ENCODE peak calls at places on chromosome 3, in six cellular contexts. F is mammary epithelial cell, U is AG09319, M is foreskin fibroblast, A is fibroblast of mammary gland, Z is left ventricle myocardium inferior. W is an unnamed sample.

GRCh38 chr3:65560901-65561300 is 477.8 kb downstream of the MAGI1 start:
- DNase-seq in F (no peak), U (no peak), M (peak), A (no peak), Z (no peak), W (no peak)

GRCh38 chr3:11534011-11534782 is 109.5 kb downstream of the VGLL4 start:
- DNase-seq in F (no peak), U (no peak), M (peak), A (no peak), Z (no peak), W (no peak)

GRCh38 chr3:56320907-56321306 is 147.4 kb downstream of the ERC2 start:
- DNase-seq in F (no peak), U (no peak), M (no peak), A (no peak), Z (no peak), W (no peak)

GRCh38 chr3:11808231-11808630 is 38.5 kb downstream of the TAMM41 start:
- DNase-seq in F (no peak), U (no peak), M (peak), A (peak), Z (no peak), W (no peak)

GRCh38 chr3:12352253-12352652 is 63.4 kb downstream of the PPARG start:
- DNase-seq in F (no peak), U (no peak), M (no peak), A (peak), Z (no peak), W (no peak)

GRCh38 chr3:34106879-34107278 is 308.4 kb downstream of the PDCD6IP start:
- DNase-seq in F (peak), U (no peak), M (no peak), A (no peak), Z (no peak), W (no peak)

GRCh38 chr3:113468536-113468935 is 27.2 kb upstream of the CFAP44 start:
- DNase-seq in F (no peak), U (peak), M (peak), A (peak), Z (no peak), W (no peak)

GRCh38 chr3:98564282-98565005 is 29.0 kb downstream of the CPOX start:
- DNase-seq in F (no peak), U (no peak), M (no peak), A (no peak), Z (no peak), W (no peak)

GRCh38 chr3:96755519-96755918 is 58.9 kb upstream of the EPHA6 start:
- DNase-seq in F (no peak), U (no peak), M (no peak), A (no peak), Z (no peak), W (no peak)

GRCh38 chr3:45026038-45026437 is at the start of gene CLEC3B:
- DNase-seq in F (no peak), U (peak), M (peak), A (peak), Z (peak), W (peak)

GRCh38 chr3:129422897-129423296 is 5.5 kb downstream of the EFCAB12 start:
- DNase-seq in F (no peak), U (no peak), M (no peak), A (no peak), Z (no peak), W (no peak)

GRCh38 chr3:129421236-129421883 is 7.1 kb downstream of the EFCAB12 start:
- DNase-seq in F (no peak), U (no peak), M (no peak), A (no peak), Z (no peak), W (no peak)

GRCh38 chr3:129424185-129424841 is 4.1 kb downstream of the EFCAB12 start:
- DNase-seq in F (peak), U (no peak), M (peak), A (no peak), Z (no peak), W (no peak)

GRCh38 chr3:129419476-129419875 is 9.0 kb downstream of the EFCAB12 start:
- DNase-seq in F (no peak), U (no peak), M (no peak), A (no peak), Z (no peak), W (no peak)

GRCh38 chr3:129421988-129422745 is 6.3 kb downstream of the EFCAB12 start:
- DNase-seq in F (no peak), U (no peak), M (peak), A (no peak), Z (no peak), W (no peak)
- TF ChIP-seq CTCF in F (no peak), U (no peak), M (no peak), A (peak), Z (no peak), W (peak)

GRCh38 chr3:196315821-196316220 is 2.2 kb downstream of the DYNLT2B start:
- DNase-seq in F (no peak), U (no peak), M (no peak), A (no peak), Z (no peak), W (no peak)

GRCh38 chr3:196321162-196321561 is 3.1 kb upstream of the DYNLT2B start:
- DNase-seq in F (no peak), U (no peak), M (no peak), A (no peak), Z (no peak), W (no peak)

GRCh38 chr3:196320110-196320509 is 2.1 kb upstream of the DYNLT2B start:
- DNase-seq in F (peak), U (no peak), M (no peak), A (no peak), Z (no peak), W (no peak)

GRCh38 chr3:196314597-196314996 is 3.4 kb downstream of the DYNLT2B start:
- DNase-seq in F (no peak), U (no peak), M (no peak), A (no peak), Z (no peak), W (no peak)

DNA sequence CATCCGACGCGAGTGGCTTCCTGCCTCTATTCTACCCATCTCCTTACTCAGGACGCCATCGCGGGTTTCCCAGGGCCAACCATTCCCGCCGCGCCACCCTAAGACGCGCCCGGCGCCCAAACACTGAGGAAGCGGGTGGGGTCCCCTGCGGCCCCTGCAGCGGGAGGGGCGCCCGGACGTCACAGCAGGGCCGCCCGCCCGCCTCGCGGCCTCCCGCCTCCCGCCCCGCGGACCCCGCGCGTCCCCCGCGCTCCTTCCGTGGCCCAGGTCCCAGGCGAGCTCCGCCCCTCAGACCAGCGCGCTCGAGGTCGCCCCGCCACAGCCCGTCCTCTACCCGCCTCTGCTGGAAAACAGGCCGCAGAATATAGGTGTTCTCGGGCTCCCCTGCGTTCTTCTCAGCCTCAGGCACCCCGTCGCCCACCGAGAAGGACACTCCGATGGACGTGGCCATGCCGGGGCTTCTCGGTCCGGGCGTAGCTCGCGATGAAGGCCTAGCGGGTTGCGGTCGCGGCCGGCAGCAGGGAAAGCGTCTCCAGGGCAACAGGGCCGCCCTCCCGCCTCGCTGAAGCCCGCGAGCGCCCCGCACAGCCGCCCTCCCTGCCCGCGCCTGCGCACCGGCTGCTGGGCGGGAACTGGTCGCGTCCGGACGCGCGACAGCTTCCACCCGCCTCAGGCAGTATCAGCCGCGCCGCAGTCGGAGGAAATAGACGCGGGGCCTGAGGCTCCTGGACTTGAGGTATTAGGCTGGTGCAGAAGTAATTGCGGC is at the start of gene DYNLT2B:
- DNase-seq in F (peak), U (peak), M (peak), A (peak), Z (peak), W (peak)
- TF ChIP-seq CTCF in F (no peak), U (no peak), M (no peak), A (no peak), Z (peak), W (peak)

GRCh38 chr3:187150599-187150998 is 11.3 kb upstream of the RPL39L start:
- DNase-seq in F (no peak), U (no peak), M (no peak), A (no peak), Z (no peak), W (no peak)
- TF ChIP-seq CTCF in F (peak), U (no peak), M (no peak), A (no peak), Z (no peak), W (no peak)

GRCh38 chr3:62318752-62319569 is 54.4 kb downstream of the FEZF2 start:
- DNase-seq in F (peak), U (peak), M (peak), A (peak), Z (peak), W (peak)
- TF ChIP-seq CTCF in F (no peak), U (no peak), M (no peak), A (no peak), Z (no peak), W (no peak)

GRCh38 chr3:42535981-42536784 is 33.7 kb downstream of the VIPR1 start:
- DNase-seq in F (peak), U (no peak), M (peak), A (peak), Z (no peak), W (peak)
- TF ChIP-seq CTCF in F (peak), U (peak), M (peak), A (peak), Z (peak), W (peak)

DNA sequence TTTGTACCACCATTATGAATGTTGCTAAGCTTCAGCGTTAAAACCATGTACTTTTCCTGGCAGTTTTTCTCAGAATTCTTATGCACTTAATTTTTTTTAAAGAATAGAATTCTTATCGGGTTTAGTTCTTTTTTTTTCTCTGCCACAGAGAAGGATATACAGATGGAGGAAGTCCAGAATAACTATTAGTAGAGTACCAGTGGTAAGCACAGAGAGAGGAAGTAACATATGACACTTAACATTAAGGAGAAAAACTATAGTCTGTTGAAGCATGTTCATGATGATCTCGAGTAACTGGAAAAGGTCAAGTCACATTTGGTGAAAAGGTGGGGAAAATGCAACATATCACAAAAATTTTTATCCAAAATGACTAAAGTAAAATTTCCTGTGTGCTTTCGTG is 68.9 kb downstream of the RNF13 start:
- DNase-seq in F (no peak), U (no peak), M (no peak), A (no peak), Z (no peak), W (no peak)
- TF ChIP-seq CTCF in F (no peak), U (no peak), M (no peak), A (no peak), Z (no peak), W (no peak)

DNA sequence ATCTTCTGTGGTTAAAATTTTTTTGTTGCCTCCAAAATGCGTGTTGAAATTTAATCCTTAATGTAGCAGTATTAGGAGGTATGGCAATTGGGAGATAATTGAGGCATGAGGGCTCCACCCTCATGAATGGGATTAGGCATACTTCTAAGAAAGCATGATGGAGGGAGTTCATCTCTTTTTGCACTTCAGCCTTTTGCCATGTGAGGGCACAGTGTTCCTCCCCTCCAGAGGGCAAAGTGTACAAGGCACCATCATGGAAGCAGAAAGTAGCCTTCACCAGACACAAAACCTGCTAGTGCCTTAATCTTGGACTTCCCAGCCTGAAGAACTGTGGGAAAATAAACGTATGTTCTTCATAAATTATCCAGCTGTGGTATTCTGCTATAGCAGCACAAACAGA is 429.5 kb downstream of the ZIC1 start:
- DNase-seq in F (peak), U (no peak), M (peak), A (peak), Z (no peak), W (no peak)
- TF ChIP-seq CTCF in F (peak), U (peak), M (peak), A (peak), Z (no peak), W (peak)